ENCODE peak calls at places on chromosomes 5 and 9, in eight cellular contexts. One of them, this sample, is unnamed.

GRCh38 chr5:33890633-33891032 is 1.2 kb downstream of the ADAMTS12 start:
- DNase-seq in HepG2: no peak
- DNase-seq in SK-N-SH: no peak
- DNase-seq in K562: no peak
- DNase-seq in HCT116: no peak
- DNase-seq in GM23338: peak
- DNase-seq in Panc1: no peak
- DNase-seq in GM12878: no peak
- DNase-seq in this sample: no peak

GRCh38 chr5:151020304-151021031 is at the start of gene GPX3:
- DNase-seq in GM23338: peak
- DNase-seq in HCT116: no peak
- DNase-seq in K562: no peak
- DNase-seq in SK-N-SH: peak
- DNase-seq in Panc1: no peak
- DNase-seq in HepG2: peak
- DNase-seq in GM12878: no peak
- DNase-seq in this sample: peak

GRCh38 chr9:72586388-72587160 is 65.2 kb downstream of the TMC1 start:
- DNase-seq in Panc1: no peak
- DNase-seq in HCT116: no peak
- DNase-seq in GM23338: no peak
- DNase-seq in SK-N-SH: no peak
- DNase-seq in HepG2: no peak
- DNase-seq in K562: no peak
- DNase-seq in GM12878: no peak
- DNase-seq in this sample: peak

GRCh38 chr9:87497604-87498045 is at the start of gene DAPK1:
- DNase-seq in SK-N-SH: peak
- DNase-seq in Panc1: no peak
- DNase-seq in HepG2: peak
- DNase-seq in GM23338: peak
- DNase-seq in GM12878: no peak
- DNase-seq in HCT116: peak
- DNase-seq in K562: peak
- DNase-seq in this sample: no peak

GRCh38 chr5:32538031-32538547 is 47.3 kb upstream of the SUB1 start:
- DNase-seq in HCT116: no peak
- DNase-seq in GM12878: peak
- DNase-seq in GM23338: no peak
- DNase-seq in Panc1: no peak
- DNase-seq in SK-N-SH: no peak
- DNase-seq in HepG2: no peak
- DNase-seq in K562: peak
- DNase-seq in this sample: no peak

GRCh38 chr5:68381909-68382308 is 166.4 kb downstream of the PIK3R1 start:
- DNase-seq in GM12878: no peak
- DNase-seq in HCT116: no peak
- DNase-seq in GM23338: no peak
- DNase-seq in HepG2: no peak
- DNase-seq in K562: no peak
- DNase-seq in Panc1: no peak
- DNase-seq in SK-N-SH: no peak
- DNase-seq in this sample: peak

GRCh38 chr5:55484531-55484930 is 50.2 kb downstream of the PLPP1 start:
- DNase-seq in HepG2: no peak
- DNase-seq in K562: no peak
- DNase-seq in Panc1: no peak
- DNase-seq in GM23338: peak
- DNase-seq in HCT116: no peak
- DNase-seq in SK-N-SH: no peak
- DNase-seq in GM12878: no peak
- DNase-seq in this sample: no peak

GRCh38 chr5:154176191-154176590 is 14.3 kb upstream of the GALNT10 start:
- DNase-seq in GM23338: no peak
- DNase-seq in GM12878: no peak
- DNase-seq in Panc1: no peak
- DNase-seq in HepG2: no peak
- DNase-seq in SK-N-SH: no peak
- DNase-seq in K562: no peak
- DNase-seq in HCT116: no peak
- DNase-seq in this sample: no peak

GRCh38 chr5:37867634-37868033 is 27.8 kb upstream of the GDNF start:
- DNase-seq in HCT116: no peak
- DNase-seq in Panc1: no peak
- DNase-seq in GM23338: peak
- DNase-seq in HepG2: no peak
- DNase-seq in K562: no peak
- DNase-seq in GM12878: no peak
- DNase-seq in SK-N-SH: no peak
- DNase-seq in this sample: no peak

GRCh38 chr5:23269981-23270380 is 237.4 kb upstream of the PRDM9 start:
- DNase-seq in HCT116: no peak
- DNase-seq in GM12878: no peak
- DNase-seq in HepG2: no peak
- DNase-seq in Panc1: peak
- DNase-seq in GM23338: no peak
- DNase-seq in K562: no peak
- DNase-seq in SK-N-SH: no peak
- DNase-seq in this sample: no peak

GRCh38 chr9:8473226-8473625 is 673.6 kb upstream of the DMAC1 start:
- DNase-seq in K562: no peak
- DNase-seq in GM12878: no peak
- DNase-seq in Panc1: no peak
- DNase-seq in HepG2: no peak
- DNase-seq in GM23338: no peak
- DNase-seq in SK-N-SH: no peak
- DNase-seq in HCT116: no peak
- DNase-seq in this sample: no peak

GRCh38 chr5:152527358-152528048 is 122.4 kb upstream of the NMUR2 start:
- DNase-seq in Panc1: no peak
- DNase-seq in HCT116: no peak
- DNase-seq in K562: no peak
- DNase-seq in SK-N-SH: no peak
- DNase-seq in HepG2: no peak
- DNase-seq in GM12878: no peak
- DNase-seq in GM23338: no peak
- DNase-seq in this sample: no peak

GRCh38 chr5:91293131-91293530 is 90.0 kb downstream of the ARRDC3 start:
- DNase-seq in HepG2: no peak
- DNase-seq in GM12878: peak
- DNase-seq in HCT116: no peak
- DNase-seq in SK-N-SH: no peak
- DNase-seq in GM23338: peak
- DNase-seq in Panc1: no peak
- DNase-seq in K562: no peak
- DNase-seq in this sample: peak

GRCh38 chr5:115842952-115843351 is 1.2 kb downstream of the AP3S1 start:
- DNase-seq in HCT116: no peak
- DNase-seq in SK-N-SH: no peak
- DNase-seq in K562: no peak
- DNase-seq in Panc1: no peak
- DNase-seq in GM23338: no peak
- DNase-seq in HepG2: no peak
- DNase-seq in GM12878: no peak
- DNase-seq in this sample: no peak

GRCh38 chr9:108530141-108530540 is 325.6 kb downstream of the ACTL7B start:
- DNase-seq in GM23338: no peak
- DNase-seq in HepG2: no peak
- DNase-seq in SK-N-SH: no peak
- DNase-seq in HCT116: no peak
- DNase-seq in GM12878: no peak
- DNase-seq in K562: no peak
- DNase-seq in Panc1: no peak
- DNase-seq in this sample: no peak

GRCh38 chr5:159001247-159001646 is 98.5 kb downstream of the EBF1 start:
- DNase-seq in HepG2: no peak
- DNase-seq in HCT116: no peak
- DNase-seq in GM23338: no peak
- DNase-seq in SK-N-SH: no peak
- DNase-seq in GM12878: no peak
- DNase-seq in K562: no peak
- DNase-seq in Panc1: no peak
- DNase-seq in this sample: no peak

GRCh38 chr5:16550316-16550952 is 66.4 kb downstream of the RETREG1 start:
- DNase-seq in Panc1: peak
- DNase-seq in GM23338: peak
- DNase-seq in K562: peak
- DNase-seq in SK-N-SH: peak
- DNase-seq in HepG2: peak
- DNase-seq in GM12878: no peak
- DNase-seq in HCT116: peak
- DNase-seq in this sample: peak

GRCh38 chr5:65364907-65365306 is 116.8 kb downstream of the ADAMTS6 start:
- DNase-seq in HepG2: peak
- DNase-seq in GM23338: no peak
- DNase-seq in SK-N-SH: no peak
- DNase-seq in HCT116: no peak
- DNase-seq in K562: no peak
- DNase-seq in GM12878: no peak
- DNase-seq in Panc1: peak
- DNase-seq in this sample: no peak
- TF ChIP-seq REST in HepG2: no peak
- TF ChIP-seq REST in GM23338: no peak
- TF ChIP-seq REST in SK-N-SH: no peak
- TF ChIP-seq REST in HCT116: no peak
- TF ChIP-seq REST in K562: no peak
- TF ChIP-seq REST in GM12878: no peak
- TF ChIP-seq REST in Panc1: no peak
- TF ChIP-seq REST in this sample: no peak

GRCh38 chr5:132418876-132419275 is 49.4 kb downstream of the SLC22A5 start:
- DNase-seq in SK-N-SH: no peak
- DNase-seq in GM23338: no peak
- DNase-seq in K562: no peak
- DNase-seq in HepG2: no peak
- DNase-seq in HCT116: no peak
- DNase-seq in GM12878: no peak
- DNase-seq in Panc1: no peak
- DNase-seq in this sample: no peak

GRCh38 chr5:132422720-132423442 is 53.4 kb downstream of the SLC22A5 start:
- DNase-seq in K562: peak
- DNase-seq in HCT116: no peak
- DNase-seq in GM23338: no peak
- DNase-seq in Panc1: no peak
- DNase-seq in HepG2: peak
- DNase-seq in GM12878: no peak
- DNase-seq in SK-N-SH: no peak
- DNase-seq in this sample: peak

GRCh38 chr5:132419517-132420468 is 50.3 kb downstream of the SLC22A5 start:
- DNase-seq in GM12878: no peak
- DNase-seq in Panc1: no peak
- DNase-seq in GM23338: peak
- DNase-seq in HepG2: peak
- DNase-seq in K562: peak
- DNase-seq in HCT116: peak
- DNase-seq in SK-N-SH: peak
- DNase-seq in this sample: no peak

GRCh38 chr5:132421442-132421841 is 51.9 kb downstream of the SLC22A5 start:
- DNase-seq in HepG2: no peak
- DNase-seq in GM23338: no peak
- DNase-seq in HCT116: no peak
- DNase-seq in Panc1: no peak
- DNase-seq in SK-N-SH: no peak
- DNase-seq in K562: no peak
- DNase-seq in GM12878: no peak
- DNase-seq in this sample: no peak

DNA sequence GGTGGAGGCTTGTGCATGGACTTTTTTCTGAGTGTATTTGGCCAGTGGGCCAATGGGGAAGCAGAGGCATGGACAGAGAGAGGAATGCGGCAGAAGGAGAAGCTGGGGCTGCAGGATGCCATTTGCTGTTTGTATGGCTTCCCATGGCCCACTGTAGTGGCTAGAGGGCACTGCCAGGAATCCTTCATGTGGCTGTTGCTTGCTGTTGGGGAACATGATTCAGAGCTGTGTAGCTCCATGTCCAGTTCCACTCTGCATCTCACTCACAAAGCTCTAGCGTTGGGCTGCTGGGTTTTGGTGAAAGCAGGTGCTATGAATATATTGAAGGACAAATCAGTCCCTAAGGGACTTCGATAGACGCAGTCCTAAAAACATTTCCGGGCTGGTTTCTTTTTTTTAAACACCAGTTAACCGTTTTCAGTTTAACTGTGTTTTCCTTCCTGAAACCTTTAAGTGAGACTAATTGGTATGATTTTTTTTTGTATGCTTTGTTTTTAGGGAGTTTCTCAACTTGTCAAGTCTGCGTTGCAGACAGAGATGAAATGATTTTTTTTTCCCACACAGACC is 51.3 kb downstream of the SLC22A5 start:
- DNase-seq in Panc1: no peak
- DNase-seq in SK-N-SH: no peak
- DNase-seq in HCT116: no peak
- DNase-seq in HepG2: no peak
- DNase-seq in GM12878: peak
- DNase-seq in GM23338: no peak
- DNase-seq in K562: no peak
- DNase-seq in this sample: no peak
- TF ChIP-seq POLR2AphosphoS5 in Panc1: no peak
- TF ChIP-seq POLR2AphosphoS5 in SK-N-SH: no peak
- TF ChIP-seq POLR2AphosphoS5 in HCT116: no peak
- TF ChIP-seq POLR2AphosphoS5 in HepG2: no peak
- TF ChIP-seq POLR2AphosphoS5 in GM12878: peak
- TF ChIP-seq POLR2AphosphoS5 in GM23338: no peak
- TF ChIP-seq POLR2AphosphoS5 in K562: no peak
- TF ChIP-seq POLR2AphosphoS5 in this sample: no peak

GRCh38 chr5:181159286-181160143 is 12.1 kb downstream of the OR2V2 start:
- DNase-seq in SK-N-SH: peak
- DNase-seq in GM23338: peak
- DNase-seq in HCT116: peak
- DNase-seq in HepG2: peak
- DNase-seq in K562: peak
- DNase-seq in GM12878: no peak
- DNase-seq in Panc1: no peak
- DNase-seq in this sample: peak
- TF ChIP-seq REST in SK-N-SH: no peak
- TF ChIP-seq REST in GM23338: no peak
- TF ChIP-seq REST in HCT116: no peak
- TF ChIP-seq REST in HepG2: no peak
- TF ChIP-seq REST in K562: no peak
- TF ChIP-seq REST in GM12878: no peak
- TF ChIP-seq REST in Panc1: peak
- TF ChIP-seq REST in this sample: no peak

DNA sequence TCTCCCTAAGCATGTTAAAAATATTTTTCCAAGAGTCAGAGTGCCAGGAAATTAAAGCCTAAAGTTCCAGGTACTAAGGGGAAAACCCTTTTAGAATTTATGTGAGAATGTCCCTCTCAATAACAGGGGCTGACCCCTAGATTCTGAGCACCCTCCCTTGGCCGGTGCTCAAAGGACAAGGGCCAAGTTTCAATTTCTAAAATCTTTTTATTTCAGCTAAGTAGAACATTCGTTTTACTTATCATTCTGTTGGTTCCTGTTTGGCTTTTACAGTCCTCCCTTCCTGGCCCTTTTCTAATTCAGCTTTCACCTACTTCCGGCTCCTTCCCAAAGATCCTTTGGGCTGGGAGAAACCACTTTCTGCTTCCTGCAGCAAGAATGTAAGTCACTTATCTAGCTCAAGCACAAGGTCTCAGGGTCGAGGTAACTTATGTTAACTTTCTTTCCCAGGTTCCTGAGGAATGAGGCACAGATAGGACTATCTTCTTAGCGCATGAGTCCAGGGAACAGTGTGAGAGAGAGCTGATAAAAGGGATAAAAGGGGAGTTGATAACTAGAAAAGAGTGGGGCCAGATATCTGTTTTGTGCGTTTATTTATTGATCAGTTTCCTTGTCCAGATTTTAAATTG is 34.6 kb upstream of the F2RL2 start:
- DNase-seq in SK-N-SH: no peak
- DNase-seq in K562: peak
- DNase-seq in GM23338: peak
- DNase-seq in Panc1: no peak
- DNase-seq in GM12878: no peak
- DNase-seq in HepG2: no peak
- DNase-seq in HCT116: no peak
- DNase-seq in this sample: no peak
- TF ChIP-seq POLR2AphosphoS5 in SK-N-SH: no peak
- TF ChIP-seq POLR2AphosphoS5 in K562: peak
- TF ChIP-seq POLR2AphosphoS5 in GM23338: no peak
- TF ChIP-seq POLR2AphosphoS5 in Panc1: no peak
- TF ChIP-seq POLR2AphosphoS5 in GM12878: no peak
- TF ChIP-seq POLR2AphosphoS5 in HepG2: no peak
- TF ChIP-seq POLR2AphosphoS5 in HCT116: no peak
- TF ChIP-seq POLR2AphosphoS5 in this sample: no peak

This sample was measured in HL-60.